ENCODE peak calls at places on chromosomes 6 and 20, in six cellular contexts. One of them, this sample, is unnamed.

GRCh38 chr6:54194067-54194466 is 82.8 kb downstream of the MLIP start:
- DNase-seq in caudate nucleus: no peak
- DNase-seq in IMR-90: peak
- DNase-seq in HS-5: peak
- DNase-seq in HTR-8/SVneo: no peak
- DNase-seq in pons: no peak
- DNase-seq in this sample: peak

GRCh38 chr6:33390173-33390572 is 1.4 kb upstream of the KIFC1 start:
- DNase-seq in IMR-90: no peak
- DNase-seq in HTR-8/SVneo: no peak
- DNase-seq in pons: no peak
- DNase-seq in caudate nucleus: no peak
- DNase-seq in HS-5: no peak
- DNase-seq in this sample: no peak

GRCh38 chr6:27814665-27815424 is 97.4 kb downstream of the OR2B2 start:
- DNase-seq in caudate nucleus: no peak
- DNase-seq in HTR-8/SVneo: peak
- DNase-seq in IMR-90: peak
- DNase-seq in pons: peak
- DNase-seq in HS-5: peak
- DNase-seq in this sample: peak

GRCh38 chr6:108364470-108364869 is 69.6 kb downstream of the AFG1L start:
- DNase-seq in HTR-8/SVneo: no peak
- DNase-seq in IMR-90: no peak
- DNase-seq in caudate nucleus: no peak
- DNase-seq in HS-5: no peak
- DNase-seq in pons: peak
- DNase-seq in this sample: no peak

GRCh38 chr6:107115695-107116327 is 496 bp upstream of the BEND3 start:
- DNase-seq in caudate nucleus: no peak
- DNase-seq in HS-5: no peak
- DNase-seq in pons: peak
- DNase-seq in HTR-8/SVneo: peak
- DNase-seq in IMR-90: no peak
- DNase-seq in this sample: no peak

GRCh38 chr6:36758516-36759176 is 61.0 kb downstream of the RAB44 start:
- DNase-seq in HTR-8/SVneo: no peak
- DNase-seq in HS-5: no peak
- DNase-seq in caudate nucleus: no peak
- DNase-seq in pons: no peak
- DNase-seq in IMR-90: no peak
- DNase-seq in this sample: no peak

GRCh38 chr6:3347826-3348225 is 89.1 kb downstream of the PSMG4 start:
- DNase-seq in pons: no peak
- DNase-seq in IMR-90: no peak
- DNase-seq in caudate nucleus: no peak
- DNase-seq in HS-5: no peak
- DNase-seq in HTR-8/SVneo: no peak
- DNase-seq in this sample: no peak

GRCh38 chr20:24060851-24061590 is 72.4 kb upstream of the GGTLC1 start:
- DNase-seq in caudate nucleus: no peak
- DNase-seq in pons: no peak
- DNase-seq in IMR-90: no peak
- DNase-seq in HTR-8/SVneo: no peak
- DNase-seq in HS-5: no peak
- DNase-seq in this sample: no peak

GRCh38 chr6:134039116-134039515 is 13.3 kb downstream of the SLC2A12 start:
- DNase-seq in IMR-90: no peak
- DNase-seq in pons: no peak
- DNase-seq in caudate nucleus: no peak
- DNase-seq in HS-5: no peak
- DNase-seq in HTR-8/SVneo: no peak
- DNase-seq in this sample: no peak

GRCh38 chr6:36683145-36683655 is 4.7 kb downstream of the CDKN1A start:
- DNase-seq in pons: no peak
- DNase-seq in HTR-8/SVneo: no peak
- DNase-seq in IMR-90: no peak
- DNase-seq in HS-5: no peak
- DNase-seq in caudate nucleus: no peak
- DNase-seq in this sample: no peak

GRCh38 chr6:48610846-48611245 is 499.8 kb upstream of the PTCHD4 start:
- DNase-seq in IMR-90: peak
- DNase-seq in HTR-8/SVneo: no peak
- DNase-seq in caudate nucleus: no peak
- DNase-seq in HS-5: no peak
- DNase-seq in pons: no peak
- DNase-seq in this sample: peak

GRCh38 chr20:2911200-2911599 is 37.9 kb downstream of the PTPRA start:
- DNase-seq in caudate nucleus: no peak
- DNase-seq in HS-5: no peak
- DNase-seq in pons: no peak
- DNase-seq in HTR-8/SVneo: no peak
- DNase-seq in IMR-90: peak
- DNase-seq in this sample: peak

This sample was measured in fibroblast of the aortic adventitia.